ENCODE peak calls at places on chromosome 1, in seven cellular contexts. N is KG1; F is activated CD4-positive, CD25-positive, alpha-beta regulatory T cell treated with anti-CD3 and anti-CD28 coated beads, Interleukin-2, amount 50 U/mL, for 16 hours; I is fibroblast of lung; Q is EL; V is iris pigment epithelial cell; G is HT-29. H is an unnamed sample.

GRCh38 chr1:43858324-43858723 is 75.3 kb upstream of the ARTN start:
- DNase-seq in V (peak; percentile 99), F (no peak), N (no peak), Q (peak; percentile 96), G (peak; percentile 72), I (peak; percentile 97), H (peak; percentile 73)

GRCh38 chr1:212506666-212507065 is 73.9 kb downstream of the NENF start:
- DNase-seq in N (no peak), G (no peak), F (no peak), I (no peak), Q (no peak), V (no peak), H (no peak)

GRCh38 chr1:94285026-94285654 is 47.8 kb upstream of the ARHGAP29 start:
- DNase-seq in Q (peak; percentile 71), N (no peak), F (no peak), I (no peak), V (peak; percentile 70), G (peak; percentile 22), H (no peak)

GRCh38 chr1:93137604-93138292 is 42.5 kb downstream of the TMED5 start:
- DNase-seq in V (peak; percentile 15), I (no peak), F (no peak), G (no peak), N (no peak), Q (no peak), H (no peak)

GRCh38 chr1:171222961-171223360 is 25.3 kb upstream of the FMO1 start:
- DNase-seq in Q (peak; percentile 19), N (no peak), G (no peak), V (peak; percentile 23), F (no peak), I (peak; percentile 11), H (no peak)

GRCh38 chr1:47591801-47592200 is 154.0 kb downstream of the FOXD2 start:
- DNase-seq in F (no peak), I (no peak), N (no peak), G (no peak), V (no peak), Q (no peak), H (no peak)

GRCh38 chr1:224245188-224245587 is 62.1 kb downstream of the DEGS1 start:
- DNase-seq in N (no peak), G (no peak), V (peak; percentile 78), F (no peak), Q (peak; percentile 18), I (peak; percentile 36), H (peak; percentile 58)

GRCh38 chr1:55053265-55053954 is 14.1 kb downstream of the PCSK9 start:
- DNase-seq in Q (no peak), N (no peak), F (no peak), I (no peak), G (no peak), V (peak; percentile 67), H (no peak)

GRCh38 chr1:117312453-117313138 is 54.7 kb upstream of the MAN1A2 start:
- DNase-seq in Q (peak; percentile 32), F (no peak), V (peak; percentile 69), G (peak; percentile 65), N (no peak), I (peak; percentile 50), H (no peak)

GRCh38 chr1:200107004-200107470 is 79.5 kb downstream of the NR5A2 start:
- DNase-seq in I (peak; percentile 23), Q (no peak), F (no peak), V (peak; percentile 21), N (no peak), G (peak; percentile 31), H (no peak)

H was measured in putamen.